ENCODE peak calls at places on chromosomes 3 and 15, in five cellular contexts. S is cardiac fibroblast; J is neuronal stem cell; A is activated CD8-positive, alpha-beta memory T cell treated with anti-CD3 and anti-CD28 coated beads for 48 hours; Y is nephron progenitor cell. T is an unnamed sample.

GRCh38 chr3:170585937-170586310 is at the start of gene SLC7A14:
- DNase-seq in Y (no peak), S (no peak), A (no peak), J (no peak), T (no peak)

GRCh38 chr3:40306336-40306735 is 3.2 kb upstream of the EIF1B start:
- DNase-seq in S (peak), A (no peak), Y (no peak), J (no peak), T (no peak)

GRCh38 chr3:5162102-5162501 is 25.4 kb upstream of the EDEM1 start:
- DNase-seq in A (no peak), S (peak), Y (no peak), J (no peak), T (no peak)

GRCh38 chr15:90001683-90002427 is 731 bp downstream of the ZNF710 start:
- DNase-seq in A (no peak), S (peak), J (peak), Y (peak), T (no peak)

GRCh38 chr3:125556314-125556713 is 36.3 kb upstream of the SNX4 start:
- DNase-seq in S (peak), Y (no peak), J (no peak), A (no peak), T (no peak)

GRCh38 chr3:53773586-53774368 is 72.4 kb downstream of the CHDH start:
- DNase-seq in A (no peak), J (no peak), Y (no peak), S (peak), T (peak)

GRCh38 chr3:97815149-97815917 is 6.5 kb upstream of the CRYBG3 start:
- DNase-seq in S (peak), Y (no peak), A (no peak), J (no peak), T (no peak)

GRCh38 chr3:156728267-156728985 is 54.0 kb downstream of the TIPARP start:
- DNase-seq in A (no peak), J (no peak), Y (no peak), S (peak), T (no peak)

GRCh38 chr3:159620873-159621272 is 367.8 kb upstream of the IL12A start:
- DNase-seq in Y (no peak), J (no peak), S (peak), A (no peak), T (peak)

GRCh38 chr15:62554164-62554563 is 389.1 kb upstream of the C2CD4B start:
- DNase-seq in Y (no peak), A (no peak), S (no peak), J (no peak), T (no peak)

GRCh38 chr15:28901987-28902745 is 16.4 kb downstream of the APBA2 start:
- DNase-seq in J (no peak), S (no peak), Y (no peak), A (no peak), T (no peak)

GRCh38 chr3:128554100-128554464 is 61.1 kb upstream of the GATA2 start:
- DNase-seq in Y (no peak), S (peak), J (no peak), A (no peak), T (no peak)

GRCh38 chr3:126014252-126014651 is 45.3 kb downstream of the ROPN1B start:
- DNase-seq in S (peak), Y (no peak), A (no peak), J (no peak), T (peak)

GRCh38 chr15:35330921-35331320 is 215.0 kb downstream of the DPH6 start:
- DNase-seq in J (no peak), S (no peak), A (no peak), Y (no peak), T (no peak)

T was measured in AG09319.